ENCODE peak calls at places on chromosomes 3 and 15, in seven cellular contexts. W is stomach, M is esophagus squamous epithelium, H is uterus, L is H54, G is A549, F is gastrocnemius medialis. A is an unnamed sample.

GRCh38 chr15:90819390-90819789 is 49.0 kb upstream of the FURIN start:
- DNase-seq in W (peak), M (no peak), H (no peak), L (no peak), G (no peak), F (no peak), A (no peak)

GRCh38 chr3:52820741-52821140 is 9.7 kb downstream of the ITIH4 start:
- DNase-seq in W (no peak), M (no peak), H (no peak), L (no peak), G (peak), F (no peak), A (no peak)

GRCh38 chr3:193830791-193831191 is 237.8 kb downstream of the OPA1 start:
- DNase-seq in W (no peak), M (no peak), H (no peak), L (no peak), G (no peak), F (no peak), A (peak)

GRCh38 chr3:73781536-73781935 is 156.8 kb upstream of the PDZRN3 start:
- DNase-seq in W (no peak), M (no peak), H (no peak), L (no peak), G (no peak), F (no peak), A (no peak)

GRCh38 chr15:38878946-38879345 is 314.3 kb upstream of the RASGRP1 start:
- DNase-seq in W (no peak), M (no peak), H (no peak), L (no peak), G (no peak), F (no peak), A (no peak)

GRCh38 chr3:138432576-138433240 is 1.7 kb upstream of the ESYT3 start:
- DNase-seq in W (no peak), M (no peak), H (no peak), L (no peak), G (no peak), F (no peak), A (no peak)

GRCh38 chr3:195204360-195205166 is 66.4 kb downstream of the XXYLT1 start:
- DNase-seq in W (peak), M (no peak), H (peak), L (no peak), G (no peak), F (no peak), A (peak)

GRCh38 chr15:67022587-67022986 is 42.8 kb upstream of the SMAD3 start:
- DNase-seq in W (no peak), M (no peak), H (no peak), L (no peak), G (no peak), F (no peak), A (no peak)

GRCh38 chr15:22873204-22873701 is 34.8 kb downstream of the NIPA2 start:
- DNase-seq in W (no peak), M (no peak), H (no peak), L (peak), G (no peak), F (no peak), A (no peak)

GRCh38 chr3:127480196-127480933 is 110.2 kb downstream of the TPRA1 start:
- DNase-seq in W (no peak), M (no peak), H (no peak), L (no peak), G (no peak), F (no peak), A (peak)

GRCh38 chr3:130393594-130393993 is 48.1 kb downstream of the COL6A5 start:
- DNase-seq in W (no peak), M (no peak), H (no peak), L (no peak), G (no peak), F (no peak), A (no peak)
- TF ChIP-seq POLR2A in W (no peak), M (no peak), H (no peak), L (no peak), G (no peak), F (no peak), A (no peak)

GRCh38 chr3:187518616-187519015 is 150.4 kb downstream of the RTP4 start:
- DNase-seq in W (no peak), M (no peak), H (no peak), L (no peak), G (no peak), F (no peak), A (no peak)

GRCh38 chr3:187520027-187520945 is 149.9 kb downstream of the SST start:
- DNase-seq in W (no peak), M (no peak), H (peak), L (peak), G (no peak), F (peak), A (no peak)

GRCh38 chr3:187521546-187521945 is 148.6 kb downstream of the SST start:
- DNase-seq in W (no peak), M (no peak), H (no peak), L (no peak), G (no peak), F (no peak), A (no peak)

GRCh38 chr3:187518207-187518606 is 150.0 kb downstream of the RTP4 start:
- DNase-seq in W (no peak), M (no peak), H (no peak), L (no peak), G (no peak), F (no peak), A (no peak)

GRCh38 chr3:187519428-187519890 is 150.7 kb downstream of the SST start:
- DNase-seq in W (no peak), M (no peak), H (no peak), L (peak), G (no peak), F (no peak), A (no peak)
- TF ChIP-seq POLR2A in W (no peak), M (no peak), H (no peak), L (no peak), G (no peak), F (no peak), A (no peak)

GRCh38 chr15:88648357-88649214 is 9.8 kb downstream of the ISG20 start:
- DNase-seq in W (peak), M (no peak), H (no peak), L (no peak), G (no peak), F (no peak), A (no peak)
- TF ChIP-seq POLR2A in W (no peak), M (no peak), H (no peak), L (no peak), G (no peak), F (no peak), A (no peak)

GRCh38 chr15:75347222-75348033 is 589 bp downstream of the NEIL1 start:
- DNase-seq in W (peak), M (peak), H (peak), L (no peak), G (peak), F (peak), A (peak)
- TF ChIP-seq POLR2A in W (no peak), M (peak), H (no peak), L (no peak), G (no peak), F (no peak), A (no peak)

DNA sequence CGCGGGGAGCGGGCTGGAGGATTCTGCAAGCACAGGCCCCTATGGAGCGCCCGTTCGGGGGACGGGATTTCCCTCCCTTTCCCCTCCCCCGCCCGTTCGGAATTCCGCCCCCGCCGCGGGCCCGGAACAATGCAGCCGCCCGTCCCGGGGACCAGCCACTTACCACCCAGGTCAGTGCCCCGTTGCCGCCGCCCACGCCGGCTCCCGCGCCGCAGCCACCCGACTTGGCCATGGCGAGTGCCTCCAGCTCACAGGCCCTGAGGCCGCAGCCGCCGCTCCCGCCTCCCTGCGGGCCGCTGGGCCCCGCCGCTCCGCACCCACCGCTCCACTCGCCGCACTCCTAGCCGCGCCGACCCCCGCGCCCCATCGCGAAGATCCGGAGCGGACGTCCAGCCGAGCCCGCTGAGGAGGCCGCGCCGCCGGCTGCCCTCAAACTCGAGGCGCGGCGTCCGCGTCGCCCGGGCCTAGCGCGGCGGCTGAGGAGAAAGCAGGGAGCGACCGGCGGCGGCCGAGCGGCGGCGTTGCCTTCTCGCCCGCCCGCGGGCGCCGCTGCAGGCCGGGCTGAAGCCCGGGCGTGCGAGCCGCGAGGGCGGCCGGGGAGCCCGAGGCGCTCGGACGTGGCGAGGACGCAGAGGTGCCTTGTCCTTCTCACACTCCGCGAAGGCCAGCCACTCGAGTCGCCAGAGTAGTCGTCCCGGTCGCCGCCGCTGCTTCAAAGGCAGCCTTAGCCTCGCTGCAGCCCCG is 469 bp downstream of the TOP2B start:
- DNase-seq in W (peak), M (peak), H (peak), L (peak), G (peak), F (peak), A (peak)
- TF ChIP-seq POLR2A in W (no peak), M (no peak), H (no peak), L (peak), G (peak), F (no peak), A (no peak)

GRCh38 chr3:45683417-45684326 is 5.5 kb upstream of the SACM1L start:
- DNase-seq in W (no peak), M (no peak), H (no peak), L (no peak), G (no peak), F (no peak), A (no peak)
- TF ChIP-seq POLR2A in W (no peak), M (no peak), H (no peak), L (no peak), G (no peak), F (no peak), A (no peak)

GRCh38 chr3:134312873-134313838 is 61.1 kb downstream of the AMOTL2 start:
- DNase-seq in W (peak), M (no peak), H (peak), L (peak), G (no peak), F (peak), A (no peak)
- TF ChIP-seq POLR2A in W (no peak), M (peak), H (peak), L (peak), G (peak), F (peak), A (no peak)

GRCh38 chr3:190319660-190320059 is 2.6 kb downstream of the CLDN1 start:
- DNase-seq in W (no peak), M (no peak), H (no peak), L (no peak), G (no peak), F (no peak), A (no peak)
- TF ChIP-seq POLR2A in W (no peak), M (no peak), H (no peak), L (no peak), G (no peak), F (no peak), A (no peak)

A was measured in lower leg skin.